ENCODE peak calls at places on chromosomes 16 and 17, in nine cellular contexts. One of them, this sample, is unnamed. For H3K27me3, the result is how much of the 10 kb centered on the place peaks cover.

GRCh38 chr17:3980381-3980975 is 16.2 kb upstream of the ATP2A3 start:
- DNase-seq in pancreas: no peak
- DNase-seq in ovary: no peak
- DNase-seq in uterus: no peak
- DNase-seq in CD4-positive, alpha-beta T cell: no peak
- DNase-seq in BE2C: no peak
- DNase-seq in Caco-2: no peak
- DNase-seq in brain microvascular endothelial cell: no peak
- DNase-seq in AG04450: no peak
- DNase-seq in this sample: no peak

GRCh38 chr16:27298132-27298531 is 15.6 kb upstream of the IL4R start:
- DNase-seq in pancreas: no peak
- DNase-seq in ovary: no peak
- DNase-seq in uterus: no peak
- DNase-seq in CD4-positive, alpha-beta T cell: no peak
- DNase-seq in BE2C: no peak
- DNase-seq in Caco-2: no peak
- DNase-seq in brain microvascular endothelial cell: no peak
- DNase-seq in AG04450: no peak
- DNase-seq in this sample: no peak

GRCh38 chr16:9138021-9138680 is 46.7 kb downstream of the HAPSTR1 start:
- DNase-seq in pancreas: no peak
- DNase-seq in ovary: no peak
- DNase-seq in uterus: no peak
- DNase-seq in CD4-positive, alpha-beta T cell: no peak
- DNase-seq in BE2C: no peak
- DNase-seq in Caco-2: no peak
- DNase-seq in brain microvascular endothelial cell: no peak
- DNase-seq in AG04450: no peak
- DNase-seq in this sample: no peak

GRCh38 chr16:75262104-75262799 is 10.8 kb upstream of the BCAR1 start:
- DNase-seq in pancreas: no peak
- DNase-seq in ovary: peak
- DNase-seq in uterus: peak
- DNase-seq in CD4-positive, alpha-beta T cell: no peak
- DNase-seq in BE2C: no peak
- DNase-seq in Caco-2: peak
- DNase-seq in brain microvascular endothelial cell: no peak
- DNase-seq in AG04450: no peak
- DNase-seq in this sample: no peak

GRCh38 chr17:28726912-28727726 is 1.1 kb upstream of the TLCD1 start:
- DNase-seq in pancreas: peak
- DNase-seq in ovary: peak
- DNase-seq in uterus: peak
- DNase-seq in CD4-positive, alpha-beta T cell: peak
- DNase-seq in BE2C: peak
- DNase-seq in Caco-2: peak
- DNase-seq in brain microvascular endothelial cell: peak
- DNase-seq in AG04450: peak
- DNase-seq in this sample: peak

GRCh38 chr17:22694362-22695227 is 1002.3 kb downstream of the KCNJ18 start:
- DNase-seq in pancreas: no peak
- DNase-seq in ovary: no peak
- DNase-seq in uterus: no peak
- DNase-seq in CD4-positive, alpha-beta T cell: no peak
- DNase-seq in BE2C: peak
- DNase-seq in Caco-2: no peak
- DNase-seq in brain microvascular endothelial cell: no peak
- DNase-seq in AG04450: no peak
- DNase-seq in this sample: no peak

GRCh38 chr17:9273334-9274118 is 252.2 kb downstream of the NTN1 start:
- DNase-seq in pancreas: no peak
- DNase-seq in ovary: no peak
- DNase-seq in uterus: peak
- DNase-seq in CD4-positive, alpha-beta T cell: no peak
- DNase-seq in BE2C: no peak
- DNase-seq in Caco-2: no peak
- DNase-seq in brain microvascular endothelial cell: no peak
- DNase-seq in AG04450: peak
- DNase-seq in this sample: no peak

GRCh38 chr16:53085539-53086450 is 31.0 kb downstream of the CHD9 start:
- DNase-seq in pancreas: no peak
- DNase-seq in ovary: peak
- DNase-seq in uterus: no peak
- DNase-seq in CD4-positive, alpha-beta T cell: no peak
- DNase-seq in BE2C: peak
- DNase-seq in Caco-2: no peak
- DNase-seq in brain microvascular endothelial cell: no peak
- DNase-seq in AG04450: no peak
- DNase-seq in this sample: peak

GRCh38 chr16:57994778-57995177 is 5.7 kb downstream of the ZNF319 start:
- DNase-seq in pancreas: no peak
- DNase-seq in ovary: no peak
- DNase-seq in uterus: no peak
- DNase-seq in CD4-positive, alpha-beta T cell: no peak
- DNase-seq in BE2C: peak
- DNase-seq in Caco-2: peak
- DNase-seq in brain microvascular endothelial cell: peak
- DNase-seq in AG04450: no peak
- DNase-seq in this sample: no peak

GRCh38 chr17:72930031-72930430 is 162.5 kb downstream of the SLC39A11 start:
- DNase-seq in pancreas: no peak
- DNase-seq in ovary: no peak
- DNase-seq in uterus: no peak
- DNase-seq in CD4-positive, alpha-beta T cell: no peak
- DNase-seq in BE2C: no peak
- DNase-seq in Caco-2: no peak
- DNase-seq in brain microvascular endothelial cell: no peak
- DNase-seq in AG04450: no peak
- DNase-seq in this sample: no peak

GRCh38 chr17:44065668-44066203 is 735 bp downstream of the LSM12 start:
- DNase-seq in pancreas: no peak
- DNase-seq in ovary: no peak
- DNase-seq in uterus: no peak
- DNase-seq in CD4-positive, alpha-beta T cell: no peak
- DNase-seq in BE2C: no peak
- DNase-seq in Caco-2: no peak
- DNase-seq in brain microvascular endothelial cell: no peak
- DNase-seq in AG04450: no peak
- DNase-seq in this sample: no peak

DNA sequence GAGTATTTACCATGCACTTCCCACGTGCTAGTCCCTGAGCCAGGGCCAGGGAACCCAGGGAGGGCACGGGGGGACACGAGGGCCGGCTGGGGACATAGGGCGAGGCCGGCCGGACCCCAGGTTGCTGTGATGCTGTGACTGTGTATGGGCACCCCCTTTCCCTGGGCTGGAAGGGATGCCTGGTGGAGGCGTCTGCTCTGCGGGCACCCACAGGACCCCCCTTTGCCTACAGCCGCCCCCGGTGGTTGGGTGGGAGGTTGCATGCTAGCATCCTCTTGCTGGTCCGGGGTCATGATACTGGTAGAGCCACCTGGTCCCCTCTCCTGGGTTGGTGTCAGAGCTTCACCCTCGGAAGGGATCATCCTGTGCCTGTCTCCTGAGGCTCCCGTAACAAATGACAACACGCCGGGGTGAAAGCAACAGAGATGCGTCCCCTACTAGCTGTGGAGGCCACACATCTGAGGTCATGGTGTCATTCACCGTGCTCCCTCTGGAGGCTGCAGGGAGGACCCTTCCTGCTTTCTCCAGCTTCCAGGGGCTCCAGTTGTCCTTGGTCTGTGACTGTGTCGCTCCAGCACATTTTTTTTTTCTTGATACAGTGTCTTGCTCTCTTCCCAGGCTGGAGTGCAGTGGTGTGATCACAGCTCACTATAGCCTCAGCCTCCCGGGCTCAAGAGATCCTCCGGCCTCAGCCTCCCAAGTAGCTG is 3.1 kb upstream of the CIAO3 start:
- DNase-seq in pancreas: no peak
- DNase-seq in ovary: no peak
- DNase-seq in uterus: no peak
- DNase-seq in CD4-positive, alpha-beta T cell: no peak
- DNase-seq in BE2C: peak
- DNase-seq in Caco-2: no peak
- DNase-seq in brain microvascular endothelial cell: no peak
- DNase-seq in AG04450: no peak
- DNase-seq in this sample: no peak
- TF ChIP-seq CTCF in pancreas: no peak
- TF ChIP-seq CTCF in ovary: no peak
- TF ChIP-seq CTCF in uterus: no peak
- TF ChIP-seq CTCF in CD4-positive, alpha-beta T cell: no peak
- TF ChIP-seq CTCF in BE2C: peak
- TF ChIP-seq CTCF in Caco-2: peak
- TF ChIP-seq CTCF in brain microvascular endothelial cell: peak
- TF ChIP-seq CTCF in AG04450: peak
- TF ChIP-seq CTCF in this sample: no peak

DNA sequence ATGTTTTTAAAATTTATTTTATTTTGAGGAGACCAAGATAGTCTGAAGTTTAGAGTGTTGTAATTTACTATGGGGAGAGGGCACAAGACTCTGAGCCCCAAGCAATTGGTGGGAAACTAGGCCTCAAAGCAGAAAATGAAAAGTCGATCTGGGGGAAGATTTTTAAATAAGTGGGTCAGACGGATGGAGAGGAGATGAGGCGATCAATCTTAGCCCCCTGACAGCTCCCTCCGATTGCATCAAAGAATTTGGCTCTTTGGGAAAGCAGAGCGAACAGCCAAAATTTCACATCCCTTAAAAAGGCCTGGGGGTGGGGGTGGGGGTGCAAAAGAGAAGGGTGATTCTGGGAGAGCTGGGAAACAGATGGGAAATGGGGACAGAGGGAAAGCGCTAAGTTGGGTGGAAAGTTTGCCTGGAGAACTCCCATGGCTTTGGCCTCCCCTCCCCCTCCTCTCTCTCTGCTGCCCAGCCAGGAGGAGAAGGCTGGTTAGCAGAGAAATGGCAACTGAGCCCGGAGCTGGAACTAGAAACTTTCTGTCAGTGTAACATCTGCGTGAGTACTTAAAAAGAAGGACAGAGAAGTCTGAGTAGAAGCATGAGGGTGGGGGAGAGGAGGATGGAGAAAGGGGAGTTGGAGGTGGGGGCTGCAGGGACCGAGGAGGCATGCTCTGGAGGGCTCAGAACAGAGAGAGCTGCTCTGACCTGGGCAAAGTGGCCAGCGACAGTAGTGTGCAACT is 1.4 kb upstream of the HOXB2 start:
- DNase-seq in pancreas: no peak
- DNase-seq in ovary: no peak
- DNase-seq in uterus: peak
- DNase-seq in CD4-positive, alpha-beta T cell: no peak
- DNase-seq in BE2C: no peak
- DNase-seq in Caco-2: no peak
- DNase-seq in brain microvascular endothelial cell: no peak
- DNase-seq in AG04450: no peak
- DNase-seq in this sample: no peak
- H3K27me3 ChIP-seq in pancreas: under half
- H3K27me3 ChIP-seq in ovary: under half
- H3K27me3 ChIP-seq in uterus: under half
- H3K27me3 ChIP-seq in CD4-positive, alpha-beta T cell: under half
- H3K27me3 ChIP-seq in BE2C: half or more
- H3K27me3 ChIP-seq in Caco-2: under half
- H3K27me3 ChIP-seq in brain microvascular endothelial cell: half or more
- H3K27me3 ChIP-seq in AG04450: under half
- H3K27me3 ChIP-seq in this sample: under half

GRCh38 chr17:6700948-6701307 is 12.2 kb downstream of the SLC13A5 start:
- DNase-seq in pancreas: no peak
- DNase-seq in ovary: no peak
- DNase-seq in uterus: no peak
- DNase-seq in CD4-positive, alpha-beta T cell: no peak
- DNase-seq in BE2C: no peak
- DNase-seq in Caco-2: no peak
- DNase-seq in brain microvascular endothelial cell: no peak
- DNase-seq in AG04450: no peak
- DNase-seq in this sample: no peak

GRCh38 chr17:6703751-6704150 is 9.4 kb downstream of the SLC13A5 start:
- DNase-seq in pancreas: no peak
- DNase-seq in ovary: no peak
- DNase-seq in uterus: no peak
- DNase-seq in CD4-positive, alpha-beta T cell: no peak
- DNase-seq in BE2C: no peak
- DNase-seq in Caco-2: no peak
- DNase-seq in brain microvascular endothelial cell: no peak
- DNase-seq in AG04450: no peak
- DNase-seq in this sample: no peak

GRCh38 chr17:6702567-6703215 is 10.5 kb downstream of the SLC13A5 start:
- DNase-seq in pancreas: no peak
- DNase-seq in ovary: no peak
- DNase-seq in uterus: no peak
- DNase-seq in CD4-positive, alpha-beta T cell: no peak
- DNase-seq in BE2C: no peak
- DNase-seq in Caco-2: no peak
- DNase-seq in brain microvascular endothelial cell: no peak
- DNase-seq in AG04450: no peak
- DNase-seq in this sample: no peak

GRCh38 chr17:6699997-6700947 is 12.9 kb downstream of the SLC13A5 start:
- DNase-seq in pancreas: no peak
- DNase-seq in ovary: no peak
- DNase-seq in uterus: no peak
- DNase-seq in CD4-positive, alpha-beta T cell: no peak
- DNase-seq in BE2C: no peak
- DNase-seq in Caco-2: peak
- DNase-seq in brain microvascular endothelial cell: no peak
- DNase-seq in AG04450: no peak
- DNase-seq in this sample: no peak

DNA sequence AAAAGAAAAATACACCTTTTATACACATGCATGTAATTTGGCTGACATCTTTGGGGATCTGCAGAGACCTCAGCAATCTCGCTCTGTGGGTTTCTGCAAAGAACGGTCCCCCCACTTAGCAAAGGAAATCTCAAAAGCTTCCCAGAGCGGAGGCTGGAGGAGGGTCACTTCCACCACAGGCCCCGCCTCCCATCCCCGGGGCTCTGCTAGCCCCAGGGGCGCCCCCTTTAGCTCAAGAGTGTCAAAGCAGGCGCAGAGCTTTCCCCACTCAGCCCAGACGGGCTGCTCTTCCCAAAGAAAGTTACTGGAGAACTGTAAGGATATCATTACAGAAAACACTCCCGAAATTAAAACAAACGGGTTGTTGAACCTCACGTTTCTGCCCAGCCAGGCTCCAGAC is 11.4 kb downstream of the SLC13A5 start:
- DNase-seq in pancreas: no peak
- DNase-seq in ovary: no peak
- DNase-seq in uterus: no peak
- DNase-seq in CD4-positive, alpha-beta T cell: no peak
- DNase-seq in BE2C: peak
- DNase-seq in Caco-2: no peak
- DNase-seq in brain microvascular endothelial cell: peak
- DNase-seq in AG04450: no peak
- DNase-seq in this sample: no peak
- TF ChIP-seq CTCF in pancreas: no peak
- TF ChIP-seq CTCF in ovary: no peak
- TF ChIP-seq CTCF in uterus: no peak
- TF ChIP-seq CTCF in CD4-positive, alpha-beta T cell: peak
- TF ChIP-seq CTCF in BE2C: peak
- TF ChIP-seq CTCF in Caco-2: no peak
- TF ChIP-seq CTCF in brain microvascular endothelial cell: peak
- TF ChIP-seq CTCF in AG04450: peak
- TF ChIP-seq CTCF in this sample: no peak

GRCh38 chr17:81474958-81475357 is 37.6 kb downstream of the ACTG1 start:
- DNase-seq in pancreas: no peak
- DNase-seq in ovary: no peak
- DNase-seq in uterus: no peak
- DNase-seq in CD4-positive, alpha-beta T cell: no peak
- DNase-seq in BE2C: no peak
- DNase-seq in Caco-2: no peak
- DNase-seq in brain microvascular endothelial cell: no peak
- DNase-seq in AG04450: no peak
- DNase-seq in this sample: no peak
- H3K27me3 ChIP-seq in pancreas: under half
- H3K27me3 ChIP-seq in ovary: under half
- H3K27me3 ChIP-seq in uterus: under half
- H3K27me3 ChIP-seq in CD4-positive, alpha-beta T cell: under half
- H3K27me3 ChIP-seq in BE2C: under half
- H3K27me3 ChIP-seq in Caco-2: under half
- H3K27me3 ChIP-seq in brain microvascular endothelial cell: under half
- H3K27me3 ChIP-seq in AG04450: under half
- H3K27me3 ChIP-seq in this sample: under half

This sample was measured in tibial nerve.